ENCODE peak calls at places on chromosomes 12 and 14, in six cellular contexts. N is GM10248, R is kidney glomerular epithelial cell, G is LoVo, A is endodermal cell, Y is right cardiac atrium. L is an unnamed sample.

GRCh38 chr12:51773145-51773869 is 75.2 kb downstream of the FIGNL2 start:
- DNase-seq in N (no peak), R (peak; percentile 29), G (peak; percentile 26), A (no peak), Y (no peak), L (no peak)

GRCh38 chr12:112347521-112347920 is 34.7 kb downstream of the HECTD4 start:
- DNase-seq in N (peak; percentile 28), R (peak; percentile 25), G (no peak), A (no peak), Y (no peak), L (peak; percentile 43)

GRCh38 chr12:125533434-125534029 is 468.3 kb downstream of the AACS start:
- DNase-seq in N (peak; percentile 65), R (no peak), G (peak; percentile 37), A (peak; percentile 96), Y (peak; percentile 30), L (no peak)

GRCh38 chr14:84323963-84324362 is 1206.0 kb upstream of the FLRT2 start:
- DNase-seq in N (no peak), R (no peak), G (no peak), A (no peak), Y (no peak), L (no peak)

GRCh38 chr14:99579903-99580570 is 24.0 kb downstream of the CCDC85C start:
- DNase-seq in N (no peak), R (peak; percentile 83), G (peak; percentile 54), A (peak; percentile 88), Y (no peak), L (no peak)

GRCh38 chr12:104011265-104011664 is 38.7 kb downstream of the GLT8D2 start:
- DNase-seq in N (no peak), R (peak; percentile 7), G (no peak), A (no peak), Y (no peak), L (peak; percentile 40)

GRCh38 chr12:72271741-72272661 is at the start of gene TRHDE:
- DNase-seq in N (peak; percentile 11), R (peak; percentile 57), G (no peak), A (peak; percentile 92), Y (peak; percentile 64), L (no peak)

GRCh38 chr14:101065696-101066694 is 162.5 kb upstream of the RTL1 start:
- DNase-seq in N (no peak), R (no peak), G (no peak), A (peak; percentile 20), Y (no peak), L (no peak)

GRCh38 chr12:22333186-22333745 is 1.2 kb downstream of the ST8SIA1 start:
- DNase-seq in N (no peak), R (no peak), G (no peak), A (peak; percentile 35), Y (no peak), L (no peak)

GRCh38 chr14:82270286-82270685 is 736.6 kb upstream of the SEL1L start:
- DNase-seq in N (no peak), R (no peak), G (no peak), A (no peak), Y (no peak), L (no peak)

GRCh38 chr12:99232324-99232723 is 415.2 kb upstream of the GARIN6 start:
- DNase-seq in N (no peak), R (no peak), G (no peak), A (no peak), Y (no peak), L (no peak)

GRCh38 chr12:121241203-121241970 is 31.5 kb downstream of the P2RX4 start:
- DNase-seq in N (no peak), R (no peak), G (no peak), A (no peak), Y (no peak), L (no peak)

GRCh38 chr12:120314220-120314619 is 12.1 kb downstream of the SIRT4 start:
- DNase-seq in N (no peak), R (no peak), G (no peak), A (peak; percentile 86), Y (no peak), L (no peak)

GRCh38 chr12:108371801-108372344 is 32.8 kb upstream of the CMKLR1 start:
- DNase-seq in N (no peak), R (peak; percentile 60), G (no peak), A (peak; percentile 12), Y (peak; percentile 35), L (no peak)

GRCh38 chr14:20714593-20715250 is 26.2 kb downstream of the ANG start:
- DNase-seq in N (no peak), R (no peak), G (peak; percentile 30), A (no peak), Y (peak; percentile 78), L (peak; percentile 61)

GRCh38 chr12:50635356-50635755 is 128.5 kb upstream of the ATF1 start:
- DNase-seq in N (no peak), R (no peak), G (no peak), A (no peak), Y (no peak), L (no peak)

GRCh38 chr12:5485471-5485870 is 53.6 kb downstream of the NTF3 start:
- DNase-seq in N (no peak), R (no peak), G (no peak), A (no peak), Y (no peak), L (no peak)

GRCh38 chr12:3034067-3034750 is 43.0 kb upstream of the TSPAN9 start:
- DNase-seq in N (peak; percentile 82), R (peak; percentile 26), G (peak; percentile 35), A (peak; percentile 97), Y (peak; percentile 65), L (no peak)

GRCh38 chr12:124865728-124866127 is 2.1 kb upstream of the SCARB1 start:
- DNase-seq in N (no peak), R (no peak), G (no peak), A (no peak), Y (no peak), L (no peak)

GRCh38 chr12:103800252-103800771 is 40.7 kb downstream of the NT5DC3 start:
- DNase-seq in N (no peak), R (no peak), G (peak; percentile 56), A (peak; percentile 38), Y (peak; percentile 68), L (no peak)

GRCh38 chr14:96804821-96805374 is 7.7 kb downstream of the VRK1 start:
- DNase-seq in N (no peak), R (no peak), G (no peak), A (no peak), Y (no peak), L (no peak)

GRCh38 chr12:96414637-96415036 is 14.4 kb upstream of the CDK17 start:
- DNase-seq in N (no peak), R (no peak), G (no peak), A (no peak), Y (no peak), L (no peak)

GRCh38 chr12:55974308-55974724 is 438 bp downstream of the RAB5B start:
- DNase-seq in N (peak; percentile 58), R (peak; percentile 18), G (peak; percentile 38), A (peak; percentile 88), Y (no peak), L (no peak)

GRCh38 chr12:2301531-2302461 is 249.0 kb downstream of the CACNA1C start:
- DNase-seq in N (no peak), R (peak; percentile 50), G (no peak), A (peak; percentile 35), Y (peak; percentile 64), L (no peak)

GRCh38 chr12:48788852-48789775 is at the start of gene ADCY6:
- DNase-seq in N (peak; percentile 68), R (peak; percentile 56), G (peak; percentile 81), A (peak; percentile 96), Y (peak; percentile 85), L (no peak)

GRCh38 chr12:16103851-16104250 is 173.6 kb downstream of the SLC15A5 start:
- DNase-seq in N (no peak), R (no peak), G (no peak), A (no peak), Y (no peak), L (no peak)

GRCh38 chr12:50196537-50196936 is 29.4 kb upstream of the CERS5 start:
- DNase-seq in N (no peak), R (no peak), G (no peak), A (no peak), Y (no peak), L (no peak)

GRCh38 chr12:6122211-6122610 is 2.3 kb downstream of the VWF start:
- DNase-seq in N (no peak), R (peak; percentile 41), G (no peak), A (peak; percentile 24), Y (no peak), L (no peak)

GRCh38 chr12:84741727-84742126 is 170.9 kb downstream of the SLC6A15 start:
- DNase-seq in N (no peak), R (no peak), G (no peak), A (no peak), Y (no peak), L (no peak)

GRCh38 chr12:30707628-30708342 is 12.1 kb upstream of the IPO8 start:
- DNase-seq in N (no peak), R (no peak), G (no peak), A (no peak), Y (no peak), L (no peak)

GRCh38 chr12:84619053-84619452 is 293.5 kb downstream of the SLC6A15 start:
- DNase-seq in N (no peak), R (no peak), G (no peak), A (no peak), Y (no peak), L (no peak)

GRCh38 chr12:12265571-12266388 is 1.1 kb downstream of the LRP6 start:
- DNase-seq in N (no peak), R (peak; percentile 41), G (no peak), A (peak; percentile 57), Y (no peak), L (no peak)

GRCh38 chr14:33103489-33103888 is 164.8 kb downstream of the NPAS3 start:
- DNase-seq in N (no peak), R (no peak), G (no peak), A (no peak), Y (no peak), L (no peak)

GRCh38 chr14:59481407-59482119 is 2.6 kb downstream of the L3HYPDH start:
- DNase-seq in N (no peak), R (peak; percentile 33), G (no peak), A (no peak), Y (no peak), L (no peak)

GRCh38 chr12:6843118-6843902 is 2.6 kb downstream of the GNB3 start:
- DNase-seq in N (no peak), R (no peak), G (no peak), A (peak; percentile 92), Y (no peak), L (no peak)

GRCh38 chr14:105226198-105226597 is 22.1 kb upstream of the BTBD6 start:
- DNase-seq in N (no peak), R (no peak), G (no peak), A (no peak), Y (no peak), L (no peak)

GRCh38 chr14:101221549-101222160 is 318.1 kb upstream of the RTL1 start:
- DNase-seq in N (no peak), R (no peak), G (no peak), A (peak; percentile 22), Y (no peak), L (no peak)

GRCh38 chr14:33317675-33318074 is 379.0 kb downstream of the NPAS3 start:
- DNase-seq in N (no peak), R (no peak), G (no peak), A (no peak), Y (no peak), L (no peak)